ENCODE peak calls at places on chromosomes 4 and X, in ten cellular contexts. U is effector memory CD4-positive, alpha-beta T cell; C is HT-29; J is cerebellar cortex; N is NCI-H2171; E is mesendoderm; W is retina; V is heart right ventricle; O is stimulated activated CD4-positive, alpha-beta T cell treated with anti-CD3 and anti-CD28 coated beads, Interleukin-15, amount 100 ng/mL, for 1 hour; M is EL. Z is an unnamed sample.

GRCh38 chrX:38929966-38930421 is 128.7 kb downstream of the MID1IP1 start:
- DNase-seq in M (peak), N (no peak), U (no peak), O (no peak), W (no peak), V (no peak), J (no peak), C (no peak), E (no peak), Z (peak)

GRCh38 chrX:97074400-97074799 is 190.7 kb downstream of the RPA4 start:
- DNase-seq in W (no peak), O (no peak), C (no peak), V (no peak), M (peak), U (no peak), E (no peak), J (no peak), N (no peak), Z (no peak)

GRCh38 chr4:185868983-185869938 is 57.3 kb upstream of the SORBS2 start:
- DNase-seq in M (no peak), U (no peak), O (no peak), J (no peak), C (no peak), W (no peak), N (peak), E (no peak), V (no peak), Z (peak)

GRCh38 chr4:98929341-98930267 is 671 bp upstream of the EIF4E start:
- DNase-seq in O (peak), E (no peak), V (peak), W (no peak), J (peak), C (peak), U (peak), N (no peak), M (peak), Z (peak)

GRCh38 chr4:24672871-24673270 is 88.5 kb upstream of the DHX15 start:
- DNase-seq in V (no peak), C (no peak), U (no peak), E (no peak), W (no peak), O (no peak), J (no peak), N (no peak), M (no peak), Z (peak)

GRCh38 chrX:122421434-122422121 is 762.5 kb upstream of the GRIA3 start:
- DNase-seq in C (no peak), U (no peak), V (peak), W (no peak), N (no peak), M (no peak), O (no peak), J (no peak), E (peak), Z (no peak)

GRCh38 chrX:460116-460515 is 73.4 kb upstream of the PPP2R3B start:
- DNase-seq in N (no peak), V (no peak), W (no peak), M (no peak), U (no peak), E (no peak), C (no peak), J (no peak), O (no peak), Z (no peak)

GRCh38 chr4:137909910-137910309 is 332.2 kb downstream of the SLC7A11 start:
- DNase-seq in C (peak), N (no peak), W (no peak), M (peak), O (no peak), U (no peak), E (no peak), J (no peak), V (no peak), Z (no peak)

GRCh38 chr4:156568041-156568440 is 403.6 kb downstream of the PDGFC start:
- DNase-seq in M (peak), C (no peak), J (no peak), E (peak), N (no peak), W (no peak), O (no peak), U (no peak), V (no peak), Z (no peak)

GRCh38 chrX:53281321-53281822 is at the start of gene IQSEC2:
- DNase-seq in O (no peak), U (no peak), W (peak), V (peak), N (peak), C (peak), E (peak), J (peak), M (peak), Z (peak)

GRCh38 chr4:3208826-3209225 is 40.1 kb upstream of the MSANTD1 start:
- DNase-seq in M (no peak), E (no peak), J (no peak), O (no peak), C (no peak), V (no peak), U (no peak), W (no peak), N (no peak), Z (no peak)

GRCh38 chrX:18424482-18425198 is 768 bp upstream of the CDKL5 start:
- DNase-seq in M (peak), O (no peak), U (no peak), C (peak), N (peak), J (peak), V (peak), W (peak), E (peak), Z (no peak)

GRCh38 chrX:18354369-18355329 is at the start of gene SCML2:
- DNase-seq in E (peak), C (no peak), N (peak), M (peak), V (peak), O (no peak), W (peak), J (peak), U (no peak), Z (peak)

GRCh38 chrX:49761481-49761880 is 65.7 kb upstream of the PAGE1 start:
- DNase-seq in J (no peak), M (peak), V (no peak), U (no peak), C (peak), E (peak), W (peak), N (no peak), O (no peak), Z (peak)

GRCh38 chr4:8892556-8893226 is 21.1 kb upstream of the HMX1 start:
- DNase-seq in M (no peak), W (peak), J (no peak), N (no peak), C (no peak), U (no peak), O (no peak), V (no peak), E (no peak), Z (no peak)

GRCh38 chr4:81421346-81422218 is 50.1 kb downstream of the RASGEF1B start:
- DNase-seq in O (no peak), W (no peak), V (peak), U (no peak), C (peak), E (peak), N (no peak), J (no peak), M (no peak), Z (peak)

GRCh38 chr4:36348403-36348938 is 67.1 kb downstream of the DTHD1 start:
- DNase-seq in M (no peak), N (no peak), O (no peak), C (no peak), V (no peak), J (no peak), E (no peak), W (no peak), U (no peak), Z (peak)

GRCh38 chr4:73593631-73594241 is 26.5 kb downstream of the RASSF6 start:
- DNase-seq in V (no peak), M (peak), C (peak), O (no peak), J (peak), E (peak), N (no peak), W (no peak), U (no peak), Z (no peak)

GRCh38 chrX:149456476-149457245 is 48.4 kb downstream of the IDS start:
- DNase-seq in U (no peak), O (no peak), W (no peak), C (no peak), N (peak), E (peak), J (peak), M (no peak), V (no peak), Z (no peak)

GRCh38 chrX:153774576-153775292 is 6.1 kb upstream of the SRPK3 start:
- DNase-seq in O (no peak), C (no peak), M (no peak), W (no peak), V (no peak), U (no peak), J (no peak), E (no peak), N (no peak), Z (no peak)

GRCh38 chr4:94519925-94520789 is 68.4 kb downstream of the PDLIM5 start:
- DNase-seq in U (no peak), J (no peak), M (no peak), C (no peak), O (no peak), V (no peak), E (no peak), W (no peak), N (no peak), Z (no peak)

GRCh38 chr4:103075435-103075893 is 1.1 kb downstream of the SLC9B2 start:
- DNase-seq in C (peak), N (no peak), O (no peak), M (no peak), W (no peak), V (no peak), J (peak), U (no peak), E (no peak), Z (peak)

GRCh38 chrX:51192104-51192503 is 140.5 kb upstream of the NUDT10 start:
- DNase-seq in V (no peak), J (no peak), U (no peak), O (no peak), E (no peak), C (no peak), W (no peak), N (no peak), M (no peak), Z (no peak)

GRCh38 chr4:34964613-34965012 is 1279.7 kb downstream of the ARAP2 start:
- DNase-seq in W (no peak), O (no peak), U (no peak), N (no peak), J (no peak), C (no peak), V (no peak), M (no peak), E (peak), Z (no peak)